ENCODE peak calls at places on chromosomes 6 and 20, in six cellular contexts. X, L, H, Y, I and Q are unnamed samples.

GRCh38 chr20:46169245-46170171 is 51.4 kb downstream of the CD40 start:
- DNase-seq in I (no peak), Y (no peak), X (no peak), L (no peak), H (no peak), Q (no peak)

GRCh38 chr6:122352958-122353357 is 46.5 kb upstream of the HSF2 start:
- DNase-seq in H (no peak), L (no peak), Y (no peak), I (no peak), X (no peak), Q (no peak)

GRCh38 chr6:138571174-138571573 is 71.9 kb upstream of the NHSL1 start:
- DNase-seq in I (no peak), Y (no peak), L (no peak), H (no peak), X (no peak), Q (no peak)

GRCh38 chr6:21800948-21801438 is 207.4 kb downstream of the SOX4 start:
- DNase-seq in X (no peak), H (peak; percentile 87), L (no peak), Y (no peak), I (no peak), Q (no peak)

GRCh38 chr6:168373389-168373788 is 53.8 kb upstream of the DACT2 start:
- DNase-seq in I (no peak), H (no peak), Y (peak; percentile 30), X (no peak), L (no peak), Q (no peak)

GRCh38 chr6:150685860-150686259 is 86.2 kb downstream of the PLEKHG1 start:
- DNase-seq in I (peak; percentile 27), L (no peak), H (peak; percentile 15), Y (no peak), X (peak; percentile 21), Q (peak; percentile 30)

GRCh38 chr20:5041433-5041832 is 40.1 kb upstream of the SLC23A2 start:
- DNase-seq in H (peak; percentile 87), I (no peak), X (no peak), Y (no peak), L (no peak), Q (no peak)

GRCh38 chr6:43634702-43635303 is 837 bp upstream of the MAD2L1BP start:
- DNase-seq in Y (no peak), H (no peak), L (no peak), X (no peak), I (no peak), Q (no peak)

GRCh38 chr20:53839423-53840176 is 230.8 kb downstream of the BCAS1 start:
- DNase-seq in I (peak; percentile 58), Y (no peak), H (no peak), L (no peak), X (peak; percentile 80), Q (peak; percentile 75)

GRCh38 chr20:41469868-41470267 is 103.2 kb upstream of the EMILIN3 start:
- DNase-seq in Y (no peak), X (no peak), I (no peak), L (no peak), H (no peak), Q (no peak)

DNA sequence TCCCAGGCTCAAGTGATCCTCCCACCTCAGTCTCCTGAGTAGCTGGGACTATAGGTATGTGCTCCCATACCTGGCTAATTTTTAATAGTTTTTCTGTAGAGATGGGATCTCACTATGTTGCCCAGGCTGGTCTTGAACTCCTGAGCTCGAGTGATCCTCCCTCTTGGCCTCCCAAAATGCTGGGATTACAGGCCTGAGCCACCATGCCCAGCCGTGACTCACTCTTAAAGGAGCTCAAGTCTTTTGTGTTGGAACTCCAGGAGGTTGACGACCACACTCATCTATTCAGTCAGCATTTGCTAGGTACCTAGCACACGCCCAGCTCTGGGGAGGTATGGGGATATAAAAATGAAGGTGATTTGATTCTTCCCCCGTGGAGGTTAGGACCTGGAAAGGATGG is 62.8 kb downstream of the UTRN start:
- DNase-seq in Y (no peak), I (no peak), H (no peak), X (no peak), L (no peak), Q (no peak)
- H3K4me3 ChIP-seq in Y (no peak overlapping the region), I (no peak overlapping the region), H (no peak overlapping the region), X (no peak overlapping the region), L (no peak overlapping the region), Q (no peak overlapping the region)

DNA sequence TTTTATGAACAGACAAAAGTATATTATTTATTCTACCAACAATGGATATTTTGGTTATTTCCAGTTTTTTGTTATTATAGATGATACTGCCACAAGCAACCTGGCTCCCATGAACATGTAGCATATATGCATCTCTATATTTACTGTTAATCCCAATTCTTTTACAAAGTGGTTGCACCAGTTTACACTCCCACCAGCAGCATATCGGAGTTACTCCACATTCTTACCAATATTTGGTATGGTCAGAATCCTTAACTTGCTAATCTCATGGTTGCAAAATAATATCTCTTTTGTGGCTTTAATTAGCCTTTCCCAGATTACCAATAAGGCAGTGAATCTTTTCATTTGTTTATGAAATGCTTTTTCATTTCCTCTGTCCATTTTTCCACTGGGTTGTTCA is 137.6 kb upstream of the CDYL start:
- DNase-seq in X (no peak), L (no peak), H (no peak), Y (no peak), I (no peak), Q (no peak)
- H3K4me3 ChIP-seq in X (no peak overlapping the region), L (no peak overlapping the region), H (no peak overlapping the region), Y (no peak overlapping the region), I (no peak overlapping the region), Q (no peak overlapping the region)

GRCh38 chr6:25405442-25405841 is 126.3 kb downstream of the CARMIL1 start:
- DNase-seq in I (no peak), Y (no peak), X (no peak), H (no peak), L (no peak), Q (no peak)
- H3K4me3 ChIP-seq in I (peak overlapping the region; percentile 38), Y (no peak overlapping the region), X (no peak overlapping the region), H (no peak overlapping the region), L (no peak overlapping the region), Q (no peak overlapping the region)

GRCh38 chr6:36029464-36029863 is 1.9 kb downstream of the MAPK14 start:
- DNase-seq in Y (no peak), L (no peak), H (peak; percentile 86), I (no peak), X (no peak), Q (no peak)
- H3K4me3 ChIP-seq in Y (peak overlapping the region; percentile 65), L (peak overlapping the region; percentile 91), H (peak overlapping the region; percentile 98), I (peak overlapping the region; percentile 85), X (peak overlapping the region; percentile 67), Q (peak overlapping the region; percentile 89)